ENCODE peak calls at places on chromosomes 16 and 17, in eight cellular contexts. V is uterus, R is tibial artery, Z is right lobe of liver, T is GM06990, P is fibroblast of lung, N is AG09309, U is AG10803. Y is an unnamed sample.

GRCh38 chr17:69853533-69854262 is 221.3 kb upstream of the KCNJ16 start:
- DNase-seq in N (no peak), R (no peak), P (peak; percentile 54), V (no peak), Z (no peak), T (no peak), U (peak; percentile 86), Y (peak; percentile 64)

GRCh38 chr17:77140878-77141767 is at the start of gene SEC14L1:
- DNase-seq in R (peak; percentile 35), Z (peak; percentile 71), P (peak; percentile 41), U (peak; percentile 51), T (peak; percentile 63), N (no peak), V (no peak), Y (peak; percentile 52)

GRCh38 chr17:12883472-12883871 is 94.2 kb downstream of the ARHGAP44 start:
- DNase-seq in P (no peak), N (no peak), T (no peak), Z (no peak), U (no peak), R (no peak), V (no peak), Y (no peak)

GRCh38 chr17:83200231-83200699 is 120.9 kb downstream of the METRNL start:
- DNase-seq in V (peak; percentile 36), P (peak; percentile 39), U (peak; percentile 90), Z (peak; percentile 79), N (peak; percentile 70), T (peak; percentile 61), R (peak; percentile 83), Y (no peak)

GRCh38 chr17:61454095-61454931 is 2.1 kb downstream of the TBX4 start:
- DNase-seq in U (no peak), P (no peak), T (no peak), V (no peak), Z (peak; percentile 52), N (no peak), R (no peak), Y (no peak)

GRCh38 chr17:42744283-42744805 is 496 bp downstream of the EZH1 start:
- DNase-seq in Z (peak; percentile 92), R (peak; percentile 75), V (peak; percentile 78), P (peak; percentile 32), T (peak; percentile 82), U (peak; percentile 56), N (no peak), Y (peak; percentile 30)

GRCh38 chr17:57915980-57916757 is 39.0 kb downstream of the CUEDC1 start:
- DNase-seq in T (no peak), U (peak; percentile 40), V (no peak), R (no peak), N (no peak), P (no peak), Z (no peak), Y (no peak)

GRCh38 chr16:29662729-29663019 is 373 bp upstream of the SPN start:
- DNase-seq in T (peak; percentile 78), P (no peak), Z (no peak), N (no peak), U (no peak), V (no peak), R (no peak), Y (no peak)

GRCh38 chr16:85514601-85515318 is 98.4 kb upstream of the GSE1 start:
- DNase-seq in U (peak; percentile 96), P (peak; percentile 88), R (peak; percentile 84), T (no peak), V (peak; percentile 73), Z (peak; percentile 90), N (peak; percentile 81), Y (peak; percentile 95)

GRCh38 chr17:55037828-55038227 is 69.3 kb downstream of the STXBP4 start:
- DNase-seq in N (no peak), R (no peak), U (no peak), P (no peak), T (peak; percentile 13), Z (no peak), V (no peak), Y (no peak)

GRCh38 chr16:67666538-67667433 is at the start of the genes C16orf86 and ENKD1:
- DNase-seq in U (peak; percentile 71), V (peak; percentile 84), Z (peak; percentile 94), R (peak; percentile 80), T (peak; percentile 86), N (no peak), P (peak; percentile 52), Y (peak; percentile 70)

GRCh38 chr16:69917739-69918138 is 33.4 kb upstream of the CLEC18A start:
- DNase-seq in Z (no peak), V (peak; percentile 66), U (peak; percentile 95), N (peak; percentile 92), R (peak; percentile 82), P (peak; percentile 98), T (no peak), Y (peak; percentile 99)

GRCh38 chr17:67360880-67361279 is 5.5 kb downstream of the PSMD12 start:
- DNase-seq in U (no peak), R (no peak), Z (no peak), T (no peak), V (no peak), N (no peak), P (no peak), Y (no peak)

GRCh38 chr17:59842901-59843652 is 49.7 kb downstream of the TUBD1 start:
- DNase-seq in T (peak; percentile 77), N (peak; percentile 99), Z (peak; percentile 73), V (no peak), R (no peak), P (peak; percentile 98), U (peak; percentile 98), Y (peak; percentile 97)

GRCh38 chr16:2194852-2195315 is 1.5 kb downstream of the CASKIN1 start:
- DNase-seq in N (no peak), T (no peak), P (peak; percentile 34), U (peak; percentile 33), R (no peak), Z (no peak), V (no peak), Y (peak; percentile 59)

GRCh38 chr16:47019563-47019962 is 46.1 kb upstream of the DNAJA2 start:
- DNase-seq in P (peak; percentile 8), R (no peak), T (no peak), Z (no peak), V (no peak), U (no peak), N (no peak), Y (peak; percentile 49)
- TF ChIP-seq CTCF in P (no peak), R (no peak), T (no peak), Z (no peak), V (no peak), U (peak; percentile 13), N (peak; percentile 16), Y (peak; percentile 52)

GRCh38 chr16:72723781-72724180 is 324.1 kb downstream of the ZFHX3 start:
- DNase-seq in N (no peak), V (no peak), Z (no peak), T (no peak), U (peak; percentile 62), P (peak; percentile 31), R (no peak), Y (peak; percentile 22)

GRCh38 chr16:72728516-72728915 is 319.4 kb downstream of the ZFHX3 start:
- DNase-seq in R (no peak), Z (no peak), T (no peak), P (no peak), U (no peak), N (no peak), V (no peak), Y (no peak)

GRCh38 chr16:72722552-72722951 is 325.4 kb downstream of the ZFHX3 start:
- DNase-seq in T (no peak), P (no peak), V (no peak), R (no peak), N (no peak), U (no peak), Z (no peak), Y (no peak)

GRCh38 chr16:72721981-72722380 is 325.9 kb downstream of the ZFHX3 start:
- DNase-seq in U (no peak), R (no peak), T (no peak), N (no peak), Z (no peak), P (no peak), V (no peak), Y (no peak)

GRCh38 chr16:72725643-72726042 is 322.3 kb downstream of the ZFHX3 start:
- DNase-seq in R (no peak), V (no peak), Z (no peak), N (no peak), U (no peak), P (no peak), T (no peak), Y (no peak)
- H3K4me3 ChIP-seq in R (no peak overlapping the region), V (no peak overlapping the region), Z (no peak overlapping the region), N (no peak overlapping the region), U (no peak overlapping the region), P (no peak overlapping the region), T (no peak overlapping the region), Y (no peak overlapping the region)

DNA sequence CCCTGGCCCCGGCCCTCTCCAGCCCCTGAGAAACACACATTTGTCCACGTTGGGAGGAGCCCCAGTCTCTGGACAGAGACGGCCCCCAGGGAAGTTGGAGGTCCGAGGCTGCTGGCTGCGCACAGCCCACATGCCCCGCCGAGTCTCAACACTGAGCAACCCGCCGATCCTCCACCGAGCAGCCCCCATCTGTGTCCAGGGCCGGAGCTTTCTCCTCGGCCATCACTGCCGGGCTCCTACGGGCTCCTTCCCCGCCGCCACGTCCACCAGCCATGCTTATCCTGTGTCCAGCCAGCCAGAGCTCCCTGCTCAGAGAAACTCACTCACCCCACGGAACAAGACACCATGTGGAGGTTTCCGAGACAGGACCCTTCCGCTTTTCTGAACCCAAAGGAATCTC is 103.3 kb downstream of the ENGASE start:
- DNase-seq in T (no peak), R (no peak), N (no peak), V (no peak), U (no peak), Z (no peak), P (no peak), Y (no peak)
- TF ChIP-seq CTCF in T (no peak), R (no peak), N (no peak), V (no peak), U (no peak), Z (no peak), P (no peak), Y (no peak)

GRCh38 chr17:28484296-28484695 is 10.9 kb downstream of the SLC13A2 start:
- DNase-seq in T (peak; percentile 74), P (no peak), N (no peak), Z (no peak), V (no peak), U (no peak), R (no peak), Y (no peak)
- H3K4me3 ChIP-seq in T (no peak overlapping the region), P (no peak overlapping the region), N (no peak overlapping the region), Z (no peak overlapping the region), V (no peak overlapping the region), U (no peak overlapping the region), R (no peak overlapping the region), Y (no peak overlapping the region)